ENCODE peak calls at places on chromosomes 6 and 20, in four cellular contexts. M is left ventricle myocardium inferior, A is upper lobe of left lung, B is adipocyte. W is an unnamed sample. For H3K4me1, the result is how much of the 10 kb centered on the place peaks cover.

GRCh38 chr6:160121558-160121957 is at the start of gene SLC22A1:
- DNase-seq in M (no peak), A (no peak), B (no peak), W (no peak)

GRCh38 chr20:44460795-44461141 is 14.9 kb upstream of the TTPAL start:
- DNase-seq in M (no peak), A (no peak), B (peak), W (no peak)

GRCh38 chr20:44714701-44715494 is at the start of gene CCN5:
- DNase-seq in M (peak), A (peak), B (peak), W (peak)

GRCh38 chr6:142702501-142703460 is 242.2 kb downstream of the HIVEP2 start:
- DNase-seq in M (peak), A (peak), B (no peak), W (peak)

GRCh38 chr6:145548941-145549652 is 186.2 kb downstream of the EPM2A start:
- DNase-seq in M (no peak), A (no peak), B (peak), W (no peak)

GRCh38 chr20:57498425-57499400 is 26.2 kb downstream of the CTCFL start:
- DNase-seq in M (no peak), A (peak), B (peak), W (no peak)

GRCh38 chr6:24537082-24537699 is 42.4 kb downstream of the ALDH5A1 start:
- DNase-seq in M (no peak), A (no peak), B (no peak), W (no peak)

GRCh38 chr6:46903175-46903574 is 18.6 kb downstream of the ADGRF5 start:
- DNase-seq in M (peak), A (peak), B (no peak), W (no peak)

GRCh38 chr6:111057074-111057752 is 30.1 kb upstream of the SLC16A10 start:
- DNase-seq in M (no peak), A (no peak), B (peak), W (no peak)

DNA sequence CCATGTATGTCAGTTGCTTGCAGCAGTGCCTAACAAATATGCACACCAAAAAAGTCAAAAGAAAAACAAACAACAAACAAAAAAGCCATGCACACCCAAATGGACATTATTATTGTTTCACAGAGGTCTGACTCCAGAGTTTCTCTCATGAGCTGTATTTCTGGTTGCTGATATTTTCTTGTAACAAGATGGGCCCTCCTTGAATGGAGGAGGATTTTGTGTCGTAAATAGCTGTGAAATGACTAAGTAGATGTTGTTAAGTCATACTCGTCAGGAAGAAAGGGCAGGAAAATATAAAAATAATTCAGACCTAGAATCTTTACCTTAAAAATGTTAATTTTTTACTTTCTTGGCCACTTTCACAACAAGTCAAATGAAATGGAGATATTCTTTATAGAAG is 96.0 kb downstream of the PLEKHG1 start:
- DNase-seq in M (no peak), A (no peak), B (no peak), W (no peak)
- H3K4me1 ChIP-seq in M (half or more), A (under half), B (under half), W (under half)

GRCh38 chr20:46666818-46667515 is 15.7 kb upstream of the SLC13A3 start:
- DNase-seq in M (no peak), A (no peak), B (no peak), W (no peak)
- H3K4me1 ChIP-seq in M (under half), A (under half), B (under half), W (under half)

DNA sequence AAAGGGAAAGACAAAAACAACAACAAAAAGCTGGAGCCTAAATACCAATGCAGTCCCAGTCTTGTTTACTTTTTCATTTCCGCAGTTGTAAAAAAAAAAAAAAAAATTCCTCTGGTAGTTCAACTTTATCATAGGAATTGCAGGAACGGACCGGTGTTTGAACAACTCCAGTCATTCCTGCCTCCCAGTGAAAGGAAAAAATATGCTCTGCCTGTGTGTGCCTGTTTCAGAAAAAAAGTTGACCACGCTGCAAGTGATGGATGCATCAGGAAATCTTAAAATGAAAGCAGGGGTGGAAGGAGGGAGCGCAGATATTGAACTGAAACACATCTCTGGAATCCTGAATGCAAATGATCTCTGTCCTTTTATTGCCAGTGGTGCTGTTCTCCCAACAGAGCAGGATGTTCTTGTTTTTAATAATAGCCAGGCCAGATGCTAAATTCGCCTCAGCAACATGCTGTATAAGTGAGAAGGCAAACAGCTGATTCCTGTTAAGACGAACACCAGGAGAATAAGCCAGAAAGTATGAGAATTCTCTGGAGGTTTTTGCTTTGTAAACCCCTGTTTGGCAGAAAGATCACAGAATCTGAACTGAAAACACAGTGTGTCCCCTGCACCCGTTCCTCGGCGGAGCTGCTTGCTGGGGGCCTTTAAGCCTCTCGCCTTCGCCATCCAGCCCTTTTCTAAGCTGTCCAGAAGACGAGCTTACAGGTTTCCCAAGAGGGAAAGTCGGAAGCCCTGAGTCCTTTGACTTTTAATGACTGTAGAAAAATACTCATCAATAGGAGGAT is 178.4 kb upstream of the SUPT3H start:
- DNase-seq in M (peak), A (no peak), B (peak), W (no peak)
- H3K4me1 ChIP-seq in M (under half), A (under half), B (under half), W (under half)

GRCh38 chr6:88244721-88245120 is 78.6 kb upstream of the CNR1 start:
- DNase-seq in M (no peak), A (no peak), B (no peak), W (no peak)
- H3K4me1 ChIP-seq in M (under half), A (under half), B (under half), W (under half)

GRCh38 chr6:5085638-5086293 is 625 bp downstream of the PPP1R3G start:
- DNase-seq in M (peak), A (no peak), B (peak), W (no peak)
- H3K4me1 ChIP-seq in M (half or more), A (under half), B (under half), W (under half)

DNA sequence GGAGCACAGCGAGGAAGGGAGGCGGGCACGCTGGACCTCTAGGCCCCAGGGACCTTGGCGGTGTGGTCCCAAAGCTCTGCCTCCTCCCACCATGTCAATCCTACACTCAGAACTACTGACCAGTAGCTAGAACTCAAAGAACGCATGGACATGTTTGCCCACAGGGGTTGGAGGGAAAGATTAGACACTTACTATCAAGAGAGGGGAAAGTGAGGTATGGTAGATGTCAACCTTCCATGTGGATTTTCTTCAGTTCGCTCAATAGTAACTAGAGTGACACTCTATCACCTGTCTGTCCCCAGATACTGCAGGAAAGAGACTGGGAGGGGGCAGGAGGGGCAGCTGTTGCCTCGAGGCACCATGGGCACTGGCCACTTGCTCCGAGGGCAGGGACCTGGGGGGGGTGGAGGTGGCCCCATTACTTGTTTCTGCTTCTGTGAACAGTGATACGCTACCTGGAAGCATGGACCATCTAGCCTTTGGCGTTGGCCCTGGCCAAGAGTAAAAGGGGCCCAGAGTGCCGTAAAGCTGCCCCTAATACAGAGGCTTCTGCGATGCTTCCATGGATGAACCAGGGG is 912 bp upstream of the DIDO1 start:
- DNase-seq in M (no peak), A (peak), B (no peak), W (no peak)
- H3K4me1 ChIP-seq in M (half or more), A (half or more), B (half or more), W (under half)

GRCh38 chr6:82741996-82742385 is 323.6 kb downstream of the UBE3D start:
- DNase-seq in M (no peak), A (no peak), B (no peak), W (no peak)
- H3K4me1 ChIP-seq in M (under half), A (under half), B (under half), W (under half)

GRCh38 chr6:35970181-35970580 is 49.3 kb upstream of the SRPK1 start:
- DNase-seq in M (no peak), A (no peak), B (peak), W (no peak)
- H3K4me1 ChIP-seq in M (under half), A (under half), B (under half), W (under half)